ENCODE peak calls at places on chromosomes 6 and 20, in eight cellular contexts. F, O, S, E, G, W, M and D are unnamed samples.

GRCh38 chr6:32664354-32664753 is 2.1 kb downstream of the HLA-DQB1 start:
- DNase-seq in F (no peak), O (no peak), S (no peak), E (no peak), G (no peak), W (no peak), M (no peak), D (no peak)

GRCh38 chr6:64034840-64035656 is 399.4 kb downstream of the PHF3 start:
- DNase-seq in F (no peak), O (no peak), S (peak), E (no peak), G (peak), W (no peak), M (no peak), D (no peak)

GRCh38 chr6:133890941-133891813 is 2.3 kb downstream of the TCF21 start:
- DNase-seq in F (no peak), O (no peak), S (peak), E (no peak), G (peak), W (no peak), M (no peak), D (no peak)

GRCh38 chr6:135624402-135625297 is 127.1 kb upstream of the AHI1 start:
- DNase-seq in F (no peak), O (no peak), S (peak), E (no peak), G (no peak), W (no peak), M (peak), D (no peak)

GRCh38 chr6:148972481-148972880 is 225.7 kb downstream of the UST start:
- DNase-seq in F (peak), O (peak), S (no peak), E (peak), G (peak), W (peak), M (no peak), D (peak)

GRCh38 chr20:15814903-15815302 is 758.3 kb downstream of the KIF16B start:
- DNase-seq in F (no peak), O (no peak), S (peak), E (no peak), G (peak), W (no peak), M (peak), D (no peak)

GRCh38 chr6:135869857-135870256 is 18.4 kb downstream of the PDE7B start:
- DNase-seq in F (no peak), O (no peak), S (no peak), E (no peak), G (peak), W (no peak), M (no peak), D (no peak)

GRCh38 chr6:158780963-158781691 is 38.0 kb downstream of the EZR start:
- DNase-seq in F (no peak), O (no peak), S (no peak), E (no peak), G (no peak), W (no peak), M (no peak), D (no peak)

GRCh38 chr20:60100780-60101179 is 142.6 kb downstream of the CDH26 start:
- DNase-seq in F (no peak), O (no peak), S (no peak), E (no peak), G (no peak), W (no peak), M (no peak), D (no peak)

GRCh38 chr6:108714012-108714773 is 134.0 kb upstream of the ARMC2 start:
- DNase-seq in F (no peak), O (no peak), S (no peak), E (no peak), G (peak), W (no peak), M (peak), D (no peak)

GRCh38 chr6:109925060-109925459 is 53.1 kb upstream of the GPR6 start:
- DNase-seq in F (no peak), O (no peak), S (peak), E (no peak), G (peak), W (no peak), M (no peak), D (no peak)

GRCh38 chr6:148557796-148558457 is 188.9 kb upstream of the UST start:
- DNase-seq in F (peak), O (no peak), S (peak), E (no peak), G (peak), W (no peak), M (no peak), D (no peak)

GRCh38 chr6:126180585-126180984 is 159.3 kb upstream of the CENPW start:
- DNase-seq in F (no peak), O (peak), S (peak), E (no peak), G (peak), W (no peak), M (peak), D (no peak)

GRCh38 chr6:40755749-40756452 is 168.7 kb upstream of the LRFN2 start:
- DNase-seq in F (peak), O (no peak), S (peak), E (no peak), G (peak), W (no peak), M (peak), D (no peak)

GRCh38 chr6:113632220-113632864 is 224.8 kb upstream of the MARCKS start:
- DNase-seq in F (peak), O (peak), S (peak), E (no peak), G (peak), W (no peak), M (peak), D (no peak)

GRCh38 chr20:37542281-37542680 is 14.6 kb upstream of the BLCAP start:
- DNase-seq in F (no peak), O (no peak), S (peak), E (no peak), G (no peak), W (no peak), M (no peak), D (no peak)

GRCh38 chr6:87366428-87366827 is 21.8 kb downstream of the C6orf163 start:
- DNase-seq in F (no peak), O (no peak), S (peak), E (no peak), G (peak), W (no peak), M (no peak), D (no peak)

GRCh38 chr20:57188576-57189079 is 77.8 kb downstream of the BMP7 start:
- DNase-seq in F (no peak), O (no peak), S (peak), E (no peak), G (no peak), W (no peak), M (no peak), D (no peak)

GRCh38 chr6:1872649-1873131 is 263.0 kb downstream of the FOXC1 start:
- DNase-seq in F (no peak), O (no peak), S (peak), E (no peak), G (peak), W (no peak), M (no peak), D (no peak)

GRCh38 chr20:33444797-33445560 is 1.4 kb upstream of the SNTA1 start:
- DNase-seq in F (peak), O (no peak), S (peak), E (peak), G (peak), W (no peak), M (no peak), D (no peak)

GRCh38 chr6:12637960-12638641 is 78.5 kb upstream of the PHACTR1 start:
- DNase-seq in F (peak), O (peak), S (peak), E (no peak), G (peak), W (peak), M (peak), D (peak)

GRCh38 chr6:18432180-18432579 is 45.0 kb downstream of the RNF144B start:
- DNase-seq in F (no peak), O (no peak), S (peak), E (no peak), G (peak), W (no peak), M (no peak), D (no peak)

GRCh38 chr6:22966711-22967110 is 397.3 kb downstream of the HDGFL1 start:
- DNase-seq in F (no peak), O (no peak), S (no peak), E (no peak), G (no peak), W (no peak), M (no peak), D (no peak)

GRCh38 chr6:137793805-137794508 is 73.1 kb upstream of the TNFAIP3 start:
- DNase-seq in F (no peak), O (no peak), S (no peak), E (no peak), G (no peak), W (no peak), M (no peak), D (no peak)

GRCh38 chr6:166031275-166031674 is 136.4 kb downstream of the TBXT start:
- DNase-seq in F (no peak), O (no peak), S (no peak), E (no peak), G (no peak), W (no peak), M (no peak), D (no peak)

GRCh38 chr6:125020385-125020784 is 58.1 kb downstream of the RNF217 start:
- DNase-seq in F (no peak), O (no peak), S (no peak), E (no peak), G (peak), W (no peak), M (no peak), D (no peak)

GRCh38 chr6:75204959-75205775 is 686 bp downstream of the COL12A1 start:
- DNase-seq in F (no peak), O (no peak), S (peak), E (no peak), G (peak), W (no peak), M (no peak), D (no peak)

GRCh38 chr6:146595981-146596731 is 2.6 kb upstream of the ADGB start:
- DNase-seq in F (peak), O (no peak), S (no peak), E (no peak), G (no peak), W (no peak), M (no peak), D (no peak)

GRCh38 chr6:107943626-107944439 is 14.2 kb downstream of the SEC63 start:
- DNase-seq in F (peak), O (no peak), S (no peak), E (no peak), G (no peak), W (no peak), M (no peak), D (no peak)

GRCh38 chr6:36599791-36600209 is 5.6 kb downstream of the SRSF3 start:
- DNase-seq in F (no peak), O (no peak), S (no peak), E (peak), G (peak), W (no peak), M (no peak), D (no peak)

GRCh38 chr6:101517632-101518031 is 124.1 kb downstream of the GRIK2 start:
- DNase-seq in F (no peak), O (no peak), S (no peak), E (no peak), G (no peak), W (no peak), M (no peak), D (no peak)

GRCh38 chr20:257419-257818 is at the start of gene DEFB132:
- DNase-seq in F (no peak), O (no peak), S (peak), E (no peak), G (no peak), W (no peak), M (no peak), D (no peak)

GRCh38 chr6:89117285-89118108 is at the start of gene SRSF12:
- DNase-seq in F (no peak), O (no peak), S (peak), E (peak), G (no peak), W (no peak), M (no peak), D (no peak)

GRCh38 chr20:25499855-25500434 is 85.4 kb downstream of the NINL start:
- DNase-seq in F (no peak), O (no peak), S (no peak), E (no peak), G (no peak), W (no peak), M (no peak), D (no peak)

GRCh38 chr6:170234419-170234818 is 56.5 kb downstream of the DLL1 start:
- DNase-seq in F (no peak), O (no peak), S (no peak), E (no peak), G (no peak), W (no peak), M (no peak), D (no peak)

GRCh38 chr6:12605888-12606345 is 110.7 kb upstream of the PHACTR1 start:
- DNase-seq in F (peak), O (peak), S (peak), E (no peak), G (peak), W (peak), M (peak), D (peak)

GRCh38 chr6:130122243-130122642 is 100.5 kb downstream of the SAMD3 start:
- DNase-seq in F (no peak), O (no peak), S (no peak), E (no peak), G (no peak), W (no peak), M (no peak), D (no peak)

GRCh38 chr6:112253505-112253841 is 894 bp downstream of the LAMA4 start:
- DNase-seq in F (no peak), O (no peak), S (peak), E (no peak), G (no peak), W (no peak), M (no peak), D (no peak)

GRCh38 chr20:45088247-45088646 is 12.7 kb downstream of the KCNS1 start:
- DNase-seq in F (no peak), O (no peak), S (peak), E (no peak), G (peak), W (no peak), M (peak), D (no peak)